ENCODE peak calls at places on chromosomes 1 and 21, in nine cellular contexts. F, Z, C, I, D, P, G, A and B are unnamed samples.

GRCh38 chr1:44721521-44722361 is 9.2 kb downstream of the RNU5D-1 start:
- DNase-seq in F (no peak), Z (no peak), C (peak), I (no peak), D (no peak), P (peak), G (peak), A (no peak), B (peak)

GRCh38 chr1:17538428-17539130 is 919 bp upstream of the ARHGEF10L start:
- DNase-seq in F (no peak), Z (peak), C (no peak), I (peak), D (peak), P (peak), G (no peak), A (peak), B (no peak)

GRCh38 chr1:59730759-59731478 is 83.8 kb upstream of the HOOK1 start:
- DNase-seq in F (peak), Z (no peak), C (peak), I (no peak), D (no peak), P (peak), G (peak), A (peak), B (no peak)

GRCh38 chr1:102896771-102897170 is 211.6 kb downstream of the COL11A1 start:
- DNase-seq in F (no peak), Z (no peak), C (no peak), I (no peak), D (no peak), P (no peak), G (no peak), A (no peak), B (no peak)

GRCh38 chr1:171582589-171582988 is 39.5 kb upstream of the MYOCOS start:
- DNase-seq in F (no peak), Z (no peak), C (no peak), I (no peak), D (no peak), P (no peak), G (no peak), A (no peak), B (no peak)

GRCh38 chr1:119595606-119596005 is 52.5 kb downstream of the ZNF697 start:
- DNase-seq in F (no peak), Z (no peak), C (no peak), I (no peak), D (no peak), P (no peak), G (no peak), A (no peak), B (no peak)

GRCh38 chr1:202411421-202411820 is 62.9 kb downstream of the PPP1R12B start:
- DNase-seq in F (no peak), Z (no peak), C (no peak), I (no peak), D (no peak), P (no peak), G (peak), A (no peak), B (no peak)

GRCh38 chr21:34796518-34797201 is 127.9 kb downstream of the CLIC6 start:
- DNase-seq in F (no peak), Z (no peak), C (no peak), I (no peak), D (no peak), P (no peak), G (no peak), A (no peak), B (no peak)

GRCh38 chr1:190578531-190578930 is 100.9 kb upstream of the BRINP3 start:
- DNase-seq in F (no peak), Z (no peak), C (no peak), I (no peak), D (no peak), P (no peak), G (no peak), A (no peak), B (no peak)

GRCh38 chr1:2067981-2068380 is 17.8 kb downstream of the PRKCZ start:
- DNase-seq in F (no peak), Z (no peak), C (no peak), I (no peak), D (no peak), P (no peak), G (no peak), A (no peak), B (no peak)

GRCh38 chr21:25582164-25582563 is 25.1 kb downstream of the MRPL39 start:
- DNase-seq in F (no peak), Z (no peak), C (no peak), I (no peak), D (no peak), P (no peak), G (no peak), A (no peak), B (no peak)
- TF ChIP-seq CTCF in F (no peak), Z (no peak), C (no peak), I (no peak), D (no peak), P (no peak), G (no peak), A (no peak), B (no peak)

DNA sequence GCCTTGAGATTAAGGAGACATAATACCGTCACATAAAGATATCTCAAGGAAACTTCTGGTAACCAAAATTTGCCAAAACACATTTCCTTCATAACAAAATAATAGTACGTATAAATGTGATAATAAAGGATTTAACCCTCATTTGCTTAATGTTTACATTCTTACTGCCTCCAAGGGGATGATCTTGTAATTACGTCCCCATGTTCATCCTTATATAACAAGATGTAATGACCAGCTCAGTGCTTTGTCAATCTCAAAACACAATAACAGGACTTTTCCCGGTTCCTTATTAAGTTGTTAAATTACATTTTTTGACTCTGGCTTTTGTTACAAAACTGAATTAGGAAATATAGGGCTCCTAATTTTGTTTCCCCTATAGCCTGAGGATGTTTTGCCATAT is 41.3 kb upstream of the UHMK1 start:
- DNase-seq in F (no peak), Z (no peak), C (no peak), I (no peak), D (no peak), P (no peak), G (no peak), A (no peak), B (no peak)
- TF ChIP-seq CTCF in F (no peak), Z (no peak), C (no peak), I (no peak), D (no peak), P (no peak), G (no peak), A (no peak), B (no peak)

DNA sequence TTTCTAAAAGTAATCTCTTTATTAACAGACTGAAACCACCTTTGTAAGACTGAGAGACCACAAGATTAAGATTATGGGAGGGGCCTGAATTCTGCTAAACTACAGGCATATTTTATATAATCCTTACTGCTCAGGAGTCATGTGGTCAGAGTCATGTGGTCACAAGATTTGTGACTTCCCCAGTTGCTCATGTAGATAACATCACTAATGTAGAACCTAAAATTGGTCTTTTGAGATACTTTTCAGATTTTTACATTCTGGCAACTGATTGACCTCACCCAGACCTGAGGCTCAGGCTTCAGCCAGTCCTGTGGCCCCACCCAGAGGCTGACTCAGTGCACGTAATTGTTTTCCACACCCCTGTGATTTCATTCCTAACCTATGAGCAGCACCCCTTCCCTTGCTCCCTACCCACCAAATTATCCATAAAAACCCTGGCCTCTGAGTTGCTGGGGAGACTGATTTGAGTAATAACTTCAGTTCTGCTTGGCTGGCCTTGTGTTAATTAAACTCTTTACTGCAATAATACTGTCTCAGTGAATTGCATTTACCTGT is 41.8 kb upstream of the ZNF326 start:
- DNase-seq in F (peak), Z (no peak), C (peak), I (no peak), D (peak), P (peak), G (peak), A (no peak), B (peak)
- TF ChIP-seq CTCF in F (no peak), Z (no peak), C (peak), I (no peak), D (no peak), P (no peak), G (no peak), A (no peak), B (peak)

DNA sequence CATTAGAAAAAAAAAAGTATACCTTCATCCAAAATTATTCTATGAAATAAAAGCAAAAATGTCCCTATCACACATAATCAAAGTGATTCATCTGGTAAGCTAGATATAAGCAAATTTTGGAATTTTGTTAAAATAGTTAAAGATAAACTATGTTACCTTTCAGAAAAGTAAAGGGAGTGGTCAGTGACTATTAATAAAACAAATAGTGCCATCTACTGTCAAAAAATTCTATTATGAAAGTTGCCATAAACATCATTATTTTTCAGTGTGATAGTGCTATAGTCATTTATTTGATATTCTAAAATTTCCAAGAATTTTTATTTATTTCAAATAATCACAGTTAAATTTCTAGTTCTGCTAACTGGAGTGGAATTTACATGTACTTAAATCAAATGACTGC is 803.7 kb downstream of the KCNT2 start:
- DNase-seq in F (no peak), Z (no peak), C (no peak), I (no peak), D (no peak), P (no peak), G (no peak), A (no peak), B (no peak)
- TF ChIP-seq CTCF in F (no peak), Z (no peak), C (no peak), I (no peak), D (no peak), P (no peak), G (no peak), A (no peak), B (no peak)

GRCh38 chr1:244801246-244801645 is 34.2 kb upstream of the COX20 start:
- DNase-seq in F (no peak), Z (peak), C (peak), I (no peak), D (no peak), P (peak), G (peak), A (no peak), B (peak)
- TF ChIP-seq CTCF in F (peak), Z (peak), C (peak), I (peak), D (no peak), P (peak), G (peak), A (no peak), B (peak)

DNA sequence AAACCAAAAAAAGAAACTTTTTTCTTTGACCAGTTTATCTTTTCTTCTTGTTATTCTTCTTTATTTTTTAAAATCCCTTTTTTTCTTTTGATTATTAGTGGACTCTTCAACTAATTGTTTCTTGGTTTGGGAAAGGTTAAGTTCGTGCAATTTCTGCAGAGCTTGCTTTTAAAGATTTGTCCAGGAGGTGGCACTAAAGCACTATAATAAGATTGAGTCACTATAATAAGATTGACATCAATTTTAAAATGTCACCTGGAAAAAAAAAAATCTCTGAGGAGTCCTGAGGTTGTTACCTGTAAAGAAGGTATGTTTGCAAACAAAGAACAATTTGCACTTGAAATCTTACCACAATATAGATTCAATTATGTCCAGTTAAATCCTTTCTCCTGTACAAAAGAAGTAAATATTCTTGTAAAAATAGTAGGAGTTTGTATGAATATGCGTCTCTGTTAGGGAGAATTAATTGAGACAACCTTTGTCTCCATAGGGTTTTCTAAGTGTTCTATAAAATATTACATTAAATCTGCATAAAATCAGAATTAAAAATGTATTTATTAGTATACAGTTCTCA is 166.7 kb downstream of the ADGRL4 start:
- DNase-seq in F (no peak), Z (no peak), C (peak), I (no peak), D (peak), P (peak), G (peak), A (no peak), B (peak)
- TF ChIP-seq CTCF in F (peak), Z (peak), C (peak), I (peak), D (peak), P (peak), G (peak), A (no peak), B (peak)

GRCh38 chr1:98884864-98885263 is 119.8 kb downstream of the PLPPR5 start:
- DNase-seq in F (no peak), Z (no peak), C (no peak), I (no peak), D (no peak), P (no peak), G (peak), A (no peak), B (no peak)
- TF ChIP-seq CTCF in F (no peak), Z (no peak), C (no peak), I (no peak), D (no peak), P (no peak), G (peak), A (no peak), B (no peak)

GRCh38 chr1:101465941-101466340 is 229.1 kb downstream of the S1PR1 start:
- DNase-seq in F (no peak), Z (no peak), C (no peak), I (no peak), D (no peak), P (no peak), G (no peak), A (no peak), B (no peak)
- TF ChIP-seq CTCF in F (no peak), Z (no peak), C (no peak), I (no peak), D (no peak), P (no peak), G (no peak), A (no peak), B (no peak)